ENCODE peak calls at places on chromosomes 13 and 19, in ten cellular contexts. C, L, R, O, S, B, U, F, A and J are unnamed samples.

GRCh38 chr13:21528616-21529015 is 69.5 kb upstream of the ZDHHC20 start:
- DNase-seq in C (no peak), L (no peak), R (no peak), O (no peak), S (no peak), B (no peak), U (no peak), F (no peak), A (no peak), J (no peak)

GRCh38 chr19:43983544-43983911 is 460 bp upstream of the ZNF155 start:
- DNase-seq in C (no peak), L (no peak), R (no peak), O (no peak), S (no peak), B (no peak), U (no peak), F (no peak), A (no peak), J (no peak)

GRCh38 chr13:112117955-112118302 is 51.0 kb downstream of the SOX1 start:
- DNase-seq in C (no peak), L (no peak), R (no peak), O (no peak), S (no peak), B (no peak), U (no peak), F (no peak), A (no peak), J (no peak)

GRCh38 chr13:69418319-69418718 is 689.3 kb upstream of the ATXN8OS start:
- DNase-seq in C (no peak), L (no peak), R (no peak), O (no peak), S (no peak), B (no peak), U (no peak), F (peak; percentile 35), A (no peak), J (no peak)

GRCh38 chr19:23403024-23403423 is 7.8 kb upstream of the ZNF91 start:
- DNase-seq in C (no peak), L (no peak), R (no peak), O (no peak), S (no peak), B (no peak), U (peak; percentile 11), F (no peak), A (no peak), J (no peak)

GRCh38 chr19:7849631-7850428 is 19.8 kb downstream of the EVI5L start:
- DNase-seq in C (no peak), L (no peak), R (no peak), O (no peak), S (no peak), B (no peak), U (no peak), F (no peak), A (no peak), J (peak; percentile 51)

GRCh38 chr13:67042556-67042955 is 187.6 kb downstream of the PCDH9 start:
- DNase-seq in C (no peak), L (no peak), R (no peak), O (no peak), S (no peak), B (no peak), U (no peak), F (no peak), A (no peak), J (no peak)

GRCh38 chr19:32404939-32405430 is 585 bp upstream of the DPY19L3 start:
- DNase-seq in C (peak; percentile 58), L (peak; percentile 93), R (no peak), O (peak; percentile 67), S (peak; percentile 78), B (no peak), U (no peak), F (no peak), A (peak; percentile 26), J (peak; percentile 36)